ENCODE peak calls at places on chromosomes 6 and 20, in seven cellular contexts. One of them, this sample, is unnamed.

GRCh38 chr6:118377711-118378414 is 170.2 kb upstream of the PLN start:
- DNase-seq in dorsolateral prefrontal cortex: no peak
- DNase-seq in central memory CD4-positive, alpha-beta T cell: no peak
- DNase-seq in GM12865: no peak
- DNase-seq in naive B cell: no peak
- DNase-seq in HS-5: no peak
- DNase-seq in smooth muscle cell of the brain vasculature: peak; percentile 17
- DNase-seq in this sample: no peak

GRCh38 chr6:106470811-106471210 is 110.3 kb downstream of the CRYBG1 start:
- DNase-seq in dorsolateral prefrontal cortex: no peak
- DNase-seq in central memory CD4-positive, alpha-beta T cell: no peak
- DNase-seq in GM12865: no peak
- DNase-seq in naive B cell: no peak
- DNase-seq in HS-5: no peak
- DNase-seq in smooth muscle cell of the brain vasculature: no peak
- DNase-seq in this sample: no peak

GRCh38 chr6:81801489-81801888 is 49.0 kb upstream of the TENT5A start:
- DNase-seq in dorsolateral prefrontal cortex: no peak
- DNase-seq in central memory CD4-positive, alpha-beta T cell: no peak
- DNase-seq in GM12865: no peak
- DNase-seq in naive B cell: no peak
- DNase-seq in HS-5: no peak
- DNase-seq in smooth muscle cell of the brain vasculature: no peak
- DNase-seq in this sample: no peak

GRCh38 chr6:106975699-106976032 is 1.1 kb upstream of the CD24 start:
- DNase-seq in dorsolateral prefrontal cortex: no peak
- DNase-seq in central memory CD4-positive, alpha-beta T cell: no peak
- DNase-seq in GM12865: no peak
- DNase-seq in naive B cell: no peak
- DNase-seq in HS-5: no peak
- DNase-seq in smooth muscle cell of the brain vasculature: no peak
- DNase-seq in this sample: no peak

GRCh38 chr6:160678744-160679401 is 14.8 kb upstream of the LPA start:
- DNase-seq in dorsolateral prefrontal cortex: no peak
- DNase-seq in central memory CD4-positive, alpha-beta T cell: no peak
- DNase-seq in GM12865: no peak
- DNase-seq in naive B cell: no peak
- DNase-seq in HS-5: no peak
- DNase-seq in smooth muscle cell of the brain vasculature: no peak
- DNase-seq in this sample: no peak

GRCh38 chr20:37226889-37227288 is 34.7 kb downstream of the GHRH start:
- DNase-seq in dorsolateral prefrontal cortex: no peak
- DNase-seq in central memory CD4-positive, alpha-beta T cell: no peak
- DNase-seq in GM12865: no peak
- DNase-seq in naive B cell: no peak
- DNase-seq in HS-5: no peak
- DNase-seq in smooth muscle cell of the brain vasculature: no peak
- DNase-seq in this sample: no peak

GRCh38 chr6:170210026-170210390 is 80.9 kb downstream of the DLL1 start:
- DNase-seq in dorsolateral prefrontal cortex: no peak
- DNase-seq in central memory CD4-positive, alpha-beta T cell: no peak
- DNase-seq in GM12865: peak; percentile 5
- DNase-seq in naive B cell: no peak
- DNase-seq in HS-5: no peak
- DNase-seq in smooth muscle cell of the brain vasculature: no peak
- DNase-seq in this sample: no peak

GRCh38 chr6:137112067-137112355 is 61.4 kb downstream of the IL22RA2 start:
- DNase-seq in dorsolateral prefrontal cortex: no peak
- DNase-seq in central memory CD4-positive, alpha-beta T cell: no peak
- DNase-seq in GM12865: no peak
- DNase-seq in naive B cell: no peak
- DNase-seq in HS-5: peak; percentile 78
- DNase-seq in smooth muscle cell of the brain vasculature: no peak
- DNase-seq in this sample: no peak

GRCh38 chr6:25519856-25520255 is 132.2 kb upstream of the SCGN start:
- DNase-seq in dorsolateral prefrontal cortex: no peak
- DNase-seq in central memory CD4-positive, alpha-beta T cell: no peak
- DNase-seq in GM12865: no peak
- DNase-seq in naive B cell: no peak
- DNase-seq in HS-5: no peak
- DNase-seq in smooth muscle cell of the brain vasculature: no peak
- DNase-seq in this sample: no peak

GRCh38 chr6:141521440-141521839 is 611.3 kb upstream of the GJE1 start:
- DNase-seq in dorsolateral prefrontal cortex: no peak
- DNase-seq in central memory CD4-positive, alpha-beta T cell: no peak
- DNase-seq in GM12865: no peak
- DNase-seq in naive B cell: no peak
- DNase-seq in HS-5: no peak
- DNase-seq in smooth muscle cell of the brain vasculature: no peak
- DNase-seq in this sample: no peak

GRCh38 chr20:21512634-21513180 is 1.2 kb downstream of the NKX2-2 start:
- DNase-seq in dorsolateral prefrontal cortex: no peak
- DNase-seq in central memory CD4-positive, alpha-beta T cell: no peak
- DNase-seq in GM12865: no peak
- DNase-seq in naive B cell: no peak
- DNase-seq in HS-5: no peak
- DNase-seq in smooth muscle cell of the brain vasculature: no peak
- DNase-seq in this sample: no peak

GRCh38 chr20:34824026-34824860 is 1.2 kb downstream of the NCOA6 start:
- DNase-seq in dorsolateral prefrontal cortex: no peak
- DNase-seq in central memory CD4-positive, alpha-beta T cell: peak; percentile 65
- DNase-seq in GM12865: peak; percentile 86
- DNase-seq in naive B cell: peak; percentile 65
- DNase-seq in HS-5: no peak
- DNase-seq in smooth muscle cell of the brain vasculature: no peak
- DNase-seq in this sample: peak; percentile 49

GRCh38 chr20:51972031-51972430 is 169.7 kb upstream of the SALL4 start:
- DNase-seq in dorsolateral prefrontal cortex: no peak
- DNase-seq in central memory CD4-positive, alpha-beta T cell: no peak
- DNase-seq in GM12865: no peak
- DNase-seq in naive B cell: no peak
- DNase-seq in HS-5: no peak
- DNase-seq in smooth muscle cell of the brain vasculature: no peak
- DNase-seq in this sample: no peak

GRCh38 chr6:33620158-33620583 is 951 bp upstream of the ITPR3 start:
- DNase-seq in dorsolateral prefrontal cortex: no peak
- DNase-seq in central memory CD4-positive, alpha-beta T cell: peak; percentile 23
- DNase-seq in GM12865: peak; percentile 56
- DNase-seq in naive B cell: peak; percentile 30
- DNase-seq in HS-5: no peak
- DNase-seq in smooth muscle cell of the brain vasculature: no peak
- DNase-seq in this sample: no peak

GRCh38 chr6:46510656-46511055 is 19.4 kb upstream of the RCAN2 start:
- DNase-seq in dorsolateral prefrontal cortex: no peak
- DNase-seq in central memory CD4-positive, alpha-beta T cell: no peak
- DNase-seq in GM12865: no peak
- DNase-seq in naive B cell: no peak
- DNase-seq in HS-5: no peak
- DNase-seq in smooth muscle cell of the brain vasculature: peak; percentile 69
- DNase-seq in this sample: no peak

GRCh38 chr6:107819976-107820551 is 4.0 kb downstream of the SCML4 start:
- DNase-seq in dorsolateral prefrontal cortex: no peak
- DNase-seq in central memory CD4-positive, alpha-beta T cell: peak; percentile 42
- DNase-seq in GM12865: no peak
- DNase-seq in naive B cell: no peak
- DNase-seq in HS-5: no peak
- DNase-seq in smooth muscle cell of the brain vasculature: no peak
- DNase-seq in this sample: no peak

GRCh38 chr20:21607971-21608735 is 94.3 kb upstream of the NKX2-2 start:
- DNase-seq in dorsolateral prefrontal cortex: peak; percentile 92
- DNase-seq in central memory CD4-positive, alpha-beta T cell: no peak
- DNase-seq in GM12865: no peak
- DNase-seq in naive B cell: no peak
- DNase-seq in HS-5: no peak
- DNase-seq in smooth muscle cell of the brain vasculature: no peak
- DNase-seq in this sample: no peak

GRCh38 chr6:135633573-135633972 is 136.0 kb upstream of the AHI1 start:
- DNase-seq in dorsolateral prefrontal cortex: no peak
- DNase-seq in central memory CD4-positive, alpha-beta T cell: no peak
- DNase-seq in GM12865: no peak
- DNase-seq in naive B cell: no peak
- DNase-seq in HS-5: no peak
- DNase-seq in smooth muscle cell of the brain vasculature: no peak
- DNase-seq in this sample: no peak

GRCh38 chr6:143864234-143864633 is at the start of gene ZC2HC1B:
- DNase-seq in dorsolateral prefrontal cortex: no peak
- DNase-seq in central memory CD4-positive, alpha-beta T cell: no peak
- DNase-seq in GM12865: no peak
- DNase-seq in naive B cell: no peak
- DNase-seq in HS-5: no peak
- DNase-seq in smooth muscle cell of the brain vasculature: no peak
- DNase-seq in this sample: no peak

GRCh38 chr20:48614593-48615274 is 213.1 kb downstream of the PREX1 start:
- DNase-seq in dorsolateral prefrontal cortex: no peak
- DNase-seq in central memory CD4-positive, alpha-beta T cell: no peak
- DNase-seq in GM12865: no peak
- DNase-seq in naive B cell: no peak
- DNase-seq in HS-5: no peak
- DNase-seq in smooth muscle cell of the brain vasculature: no peak
- DNase-seq in this sample: no peak

GRCh38 chr6:26195376-26195923 is 108.2 kb downstream of the HFE start:
- DNase-seq in dorsolateral prefrontal cortex: peak; percentile 95
- DNase-seq in central memory CD4-positive, alpha-beta T cell: peak; percentile 89
- DNase-seq in GM12865: peak; percentile 95
- DNase-seq in naive B cell: peak; percentile 84
- DNase-seq in HS-5: no peak
- DNase-seq in smooth muscle cell of the brain vasculature: no peak
- DNase-seq in this sample: no peak

GRCh38 chr6:144219056-144219685 is 66.0 kb upstream of the UTRN start:
- DNase-seq in dorsolateral prefrontal cortex: no peak
- DNase-seq in central memory CD4-positive, alpha-beta T cell: peak; percentile 43
- DNase-seq in GM12865: peak; percentile 65
- DNase-seq in naive B cell: peak; percentile 36
- DNase-seq in HS-5: no peak
- DNase-seq in smooth muscle cell of the brain vasculature: no peak
- DNase-seq in this sample: peak; percentile 7

GRCh38 chr20:52596261-52596660 is 375.9 kb upstream of the TSHZ2 start:
- DNase-seq in dorsolateral prefrontal cortex: no peak
- DNase-seq in central memory CD4-positive, alpha-beta T cell: no peak
- DNase-seq in GM12865: no peak
- DNase-seq in naive B cell: no peak
- DNase-seq in HS-5: no peak
- DNase-seq in smooth muscle cell of the brain vasculature: no peak
- DNase-seq in this sample: no peak

GRCh38 chr6:161038229-161039003 is 46.8 kb downstream of the MAP3K4 start:
- DNase-seq in dorsolateral prefrontal cortex: no peak
- DNase-seq in central memory CD4-positive, alpha-beta T cell: no peak
- DNase-seq in GM12865: peak; percentile 58
- DNase-seq in naive B cell: no peak
- DNase-seq in HS-5: peak; percentile 93
- DNase-seq in smooth muscle cell of the brain vasculature: peak; percentile 28
- DNase-seq in this sample: no peak

GRCh38 chr6:80446454-80447045 is 340.1 kb downstream of the BCKDHB start:
- DNase-seq in dorsolateral prefrontal cortex: no peak
- DNase-seq in central memory CD4-positive, alpha-beta T cell: no peak
- DNase-seq in GM12865: no peak
- DNase-seq in naive B cell: no peak
- DNase-seq in HS-5: no peak
- DNase-seq in smooth muscle cell of the brain vasculature: no peak
- DNase-seq in this sample: no peak

GRCh38 chr20:35978041-35978513 is 9.7 kb downstream of the CNBD2 start:
- DNase-seq in dorsolateral prefrontal cortex: no peak
- DNase-seq in central memory CD4-positive, alpha-beta T cell: no peak
- DNase-seq in GM12865: no peak
- DNase-seq in naive B cell: no peak
- DNase-seq in HS-5: no peak
- DNase-seq in smooth muscle cell of the brain vasculature: no peak
- DNase-seq in this sample: no peak

GRCh38 chr6:15464211-15464725 is 198.6 kb downstream of the DTNBP1 start:
- DNase-seq in dorsolateral prefrontal cortex: no peak
- DNase-seq in central memory CD4-positive, alpha-beta T cell: peak; percentile 41
- DNase-seq in GM12865: peak; percentile 66
- DNase-seq in naive B cell: peak; percentile 42
- DNase-seq in HS-5: no peak
- DNase-seq in smooth muscle cell of the brain vasculature: no peak
- DNase-seq in this sample: no peak

GRCh38 chr6:68876792-68877493 is 241.9 kb downstream of the ADGRB3 start:
- DNase-seq in dorsolateral prefrontal cortex: no peak
- DNase-seq in central memory CD4-positive, alpha-beta T cell: no peak
- DNase-seq in GM12865: peak; percentile 8
- DNase-seq in naive B cell: no peak
- DNase-seq in HS-5: peak; percentile 20
- DNase-seq in smooth muscle cell of the brain vasculature: no peak
- DNase-seq in this sample: no peak

This sample was measured in KG1.